ENCODE peak calls at places on chromosome 1, in nine cellular contexts. D is cardiac fibroblast; F is stimulated activated CD8-positive, alpha-beta memory T cell treated with anti-CD3 and anti-CD28 coated beads, Interleukin-15, amount 100 ng/mL, for 48 hours; R is psoas muscle; O is foreskin fibroblast; N is hepatocyte; C is dermis blood vessel endothelial cell; E is mucosa of gallbladder; P is RWPE2. B is an unnamed sample.

GRCh38 chr1:33007190-33008050 is 29.3 kb downstream of the AK2 start:
- DNase-seq in D (peak; percentile 91), F (no peak), R (no peak), O (peak; percentile 94), N (peak; percentile 80), C (peak; percentile 89), E (peak; percentile 51), P (peak; percentile 76), B (peak; percentile 86)

GRCh38 chr1:176609556-176610408 is 146.8 kb downstream of the PAPPA2 start:
- DNase-seq in D (no peak), F (no peak), R (no peak), O (peak; percentile 27), N (peak; percentile 15), C (no peak), E (no peak), P (no peak), B (no peak)

GRCh38 chr1:215418876-215419442 is 148.1 kb upstream of the KCTD3 start:
- DNase-seq in D (peak; percentile 4), F (no peak), R (no peak), O (no peak), N (no peak), C (no peak), E (no peak), P (no peak), B (no peak)

GRCh38 chr1:8660455-8660854 is 157.0 kb downstream of the RERE start:
- DNase-seq in D (peak; percentile 93), F (no peak), R (peak; percentile 87), O (peak; percentile 96), N (peak; percentile 58), C (peak; percentile 79), E (peak; percentile 40), P (no peak), B (peak; percentile 67)

GRCh38 chr1:100543640-100544039 is 5.7 kb downstream of the GPR88 start:
- DNase-seq in D (no peak), F (peak; percentile 8), R (peak; percentile 19), O (no peak), N (no peak), C (peak; percentile 18), E (no peak), P (no peak), B (no peak)

GRCh38 chr1:115134850-115135484 is 45.7 kb upstream of the TSPAN2 start:
- DNase-seq in D (peak; percentile 76), F (no peak), R (no peak), O (peak; percentile 67), N (peak; percentile 19), C (peak; percentile 26), E (no peak), P (no peak), B (peak; percentile 4)

GRCh38 chr1:165313906-165314305 is 42.6 kb downstream of the LMX1A start:
- DNase-seq in D (no peak), F (no peak), R (no peak), O (no peak), N (no peak), C (no peak), E (no peak), P (no peak), B (no peak)

GRCh38 chr1:52579415-52579814 is 22.8 kb upstream of the GPX7 start:
- DNase-seq in D (peak; percentile 20), F (no peak), R (no peak), O (no peak), N (no peak), C (no peak), E (no peak), P (no peak), B (no peak)

GRCh38 chr1:113605099-113605498 is 154.2 kb downstream of the PHTF1 start:
- DNase-seq in D (peak; percentile 1), F (no peak), R (no peak), O (no peak), N (no peak), C (no peak), E (no peak), P (no peak), B (no peak)

GRCh38 chr1:36771678-36772284 is 262.5 kb downstream of the GRIK3 start:
- DNase-seq in D (no peak), F (no peak), R (no peak), O (no peak), N (no peak), C (no peak), E (peak; percentile 75), P (no peak), B (no peak)

GRCh38 chr1:17217607-17218006 is 12.7 kb downstream of the PADI1 start:
- DNase-seq in D (no peak), F (no peak), R (no peak), O (no peak), N (no peak), C (no peak), E (no peak), P (no peak), B (no peak)

GRCh38 chr1:241640867-241641542 is 836 bp upstream of the CHML start:
- DNase-seq in D (no peak), F (no peak), R (no peak), O (no peak), N (peak; percentile 65), C (no peak), E (peak; percentile 25), P (no peak), B (no peak)

GRCh38 chr1:159778266-159778665 is 2.5 kb upstream of the DUSP23 start:
- DNase-seq in D (no peak), F (no peak), R (no peak), O (no peak), N (no peak), C (peak; percentile 25), E (no peak), P (no peak), B (no peak)

B was measured in adrenal gland.